ENCODE peak calls at places on chromosome 10, in six cellular contexts. One of them, this sample, is unnamed.
A peak's percentile ranks its signal among the peaks of the same experiment; 100 is the strongest.

GRCh38 chr10:97597778-97598177 is 8.3 kb downstream of the C10orf62 start:
- DNase-seq in left cardiac atrium: no peak
- DNase-seq in Right ventricle myocardium superior: no peak
- DNase-seq in psoas muscle: no peak
- DNase-seq in AG09319: no peak
- DNase-seq in GM13977: no peak
- DNase-seq in this sample: no peak

GRCh38 chr10:35340975-35341374 is 4.7 kb downstream of the CCNY start:
- DNase-seq in AG09319: no peak
- DNase-seq in Right ventricle myocardium superior: peak; percentile 53
- DNase-seq in left cardiac atrium: peak; percentile 66
- DNase-seq in psoas muscle: peak; percentile 51
- DNase-seq in GM13977: no peak
- DNase-seq in this sample: no peak

GRCh38 chr10:12975906-12976305 is 25.6 kb downstream of the CCDC3 start:
- DNase-seq in Right ventricle myocardium superior: no peak
- DNase-seq in AG09319: no peak
- DNase-seq in GM13977: no peak
- DNase-seq in psoas muscle: no peak
- DNase-seq in left cardiac atrium: no peak
- DNase-seq in this sample: no peak

GRCh38 chr10:350981-351501 is 215.8 kb downstream of the ZMYND11 start:
- DNase-seq in AG09319: no peak
- DNase-seq in GM13977: no peak
- DNase-seq in left cardiac atrium: no peak
- DNase-seq in psoas muscle: no peak
- DNase-seq in Right ventricle myocardium superior: no peak
- DNase-seq in this sample: no peak

GRCh38 chr10:92382631-92383030 is 91.7 kb downstream of the MARCHF5 start:
- DNase-seq in GM13977: no peak
- DNase-seq in Right ventricle myocardium superior: no peak
- DNase-seq in psoas muscle: no peak
- DNase-seq in AG09319: no peak
- DNase-seq in left cardiac atrium: no peak
- DNase-seq in this sample: no peak

GRCh38 chr10:10623958-10624590 is 393.6 kb upstream of the CELF2 start:
- DNase-seq in Right ventricle myocardium superior: no peak
- DNase-seq in left cardiac atrium: no peak
- DNase-seq in psoas muscle: no peak
- DNase-seq in GM13977: no peak
- DNase-seq in AG09319: no peak
- DNase-seq in this sample: no peak

GRCh38 chr10:87177-88080 is 38.3 kb upstream of the TUBB8 start:
- DNase-seq in left cardiac atrium: no peak
- DNase-seq in AG09319: no peak
- DNase-seq in psoas muscle: no peak
- DNase-seq in Right ventricle myocardium superior: no peak
- DNase-seq in GM13977: no peak
- DNase-seq in this sample: no peak

GRCh38 chr10:107341281-107341680 is 176.8 kb upstream of the SORCS1 start:
- DNase-seq in AG09319: no peak
- DNase-seq in GM13977: no peak
- DNase-seq in psoas muscle: no peak
- DNase-seq in left cardiac atrium: no peak
- DNase-seq in Right ventricle myocardium superior: no peak
- DNase-seq in this sample: no peak

GRCh38 chr10:105679781-105680180 is 1038.7 kb downstream of the SORCS3 start:
- DNase-seq in left cardiac atrium: no peak
- DNase-seq in psoas muscle: no peak
- DNase-seq in AG09319: no peak
- DNase-seq in Right ventricle myocardium superior: no peak
- DNase-seq in GM13977: no peak
- DNase-seq in this sample: no peak

GRCh38 chr10:98892523-98892922 is 343.1 kb downstream of the HPSE2 start:
- DNase-seq in GM13977: no peak
- DNase-seq in AG09319: no peak
- DNase-seq in psoas muscle: no peak
- DNase-seq in Right ventricle myocardium superior: no peak
- DNase-seq in left cardiac atrium: no peak
- DNase-seq in this sample: no peak

GRCh38 chr10:131068311-131068710 is 243.2 kb downstream of the TCERG1L start:
- DNase-seq in psoas muscle: no peak
- DNase-seq in GM13977: no peak
- DNase-seq in Right ventricle myocardium superior: no peak
- DNase-seq in AG09319: no peak
- DNase-seq in left cardiac atrium: no peak
- DNase-seq in this sample: no peak

GRCh38 chr10:86815035-86815617 is 58.7 kb downstream of the BMPR1A start:
- DNase-seq in left cardiac atrium: no peak
- DNase-seq in GM13977: no peak
- DNase-seq in AG09319: no peak
- DNase-seq in psoas muscle: no peak
- DNase-seq in Right ventricle myocardium superior: no peak
- DNase-seq in this sample: no peak

GRCh38 chr10:55203319-55203718 is 402.3 kb upstream of the PCDH15 start:
- DNase-seq in GM13977: no peak
- DNase-seq in Right ventricle myocardium superior: no peak
- DNase-seq in psoas muscle: no peak
- DNase-seq in left cardiac atrium: no peak
- DNase-seq in AG09319: no peak
- DNase-seq in this sample: no peak

GRCh38 chr10:12513775-12514663 is 164.7 kb downstream of the CAMK1D start:
- DNase-seq in Right ventricle myocardium superior: no peak
- DNase-seq in psoas muscle: no peak
- DNase-seq in GM13977: no peak
- DNase-seq in left cardiac atrium: no peak
- DNase-seq in AG09319: no peak
- DNase-seq in this sample: no peak

GRCh38 chr10:101675115-101675514 is 19.9 kb downstream of the FBXW4 start:
- DNase-seq in psoas muscle: no peak
- DNase-seq in AG09319: no peak
- DNase-seq in left cardiac atrium: no peak
- DNase-seq in GM13977: no peak
- DNase-seq in Right ventricle myocardium superior: no peak
- DNase-seq in this sample: no peak

GRCh38 chr10:127441350-127442219 is 107.5 kb upstream of the NPS start:
- DNase-seq in GM13977: no peak
- DNase-seq in psoas muscle: no peak
- DNase-seq in left cardiac atrium: no peak
- DNase-seq in AG09319: no peak
- DNase-seq in Right ventricle myocardium superior: no peak
- DNase-seq in this sample: no peak

GRCh38 chr10:129936266-129936922 is 27.7 kb downstream of the EBF3 start:
- DNase-seq in psoas muscle: no peak
- DNase-seq in GM13977: no peak
- DNase-seq in Right ventricle myocardium superior: peak; percentile 24
- DNase-seq in left cardiac atrium: no peak
- DNase-seq in AG09319: no peak
- DNase-seq in this sample: peak; percentile 41

GRCh38 chr10:17394854-17395253 is 59.5 kb downstream of the ST8SIA6 start:
- DNase-seq in left cardiac atrium: no peak
- DNase-seq in Right ventricle myocardium superior: no peak
- DNase-seq in AG09319: no peak
- DNase-seq in GM13977: no peak
- DNase-seq in psoas muscle: no peak
- DNase-seq in this sample: no peak

GRCh38 chr10:21764790-21765189 is 230.8 kb downstream of the MLLT10 start:
- DNase-seq in Right ventricle myocardium superior: no peak
- DNase-seq in AG09319: no peak
- DNase-seq in GM13977: no peak
- DNase-seq in left cardiac atrium: no peak
- DNase-seq in psoas muscle: no peak
- DNase-seq in this sample: no peak